ENCODE peak calls at places on chromosomes 7 and 10, in four cellular contexts. C is pancreas, E is neural progenitor cell, H is esophagus squamous epithelium. D is an unnamed sample.

GRCh38 chr10:79094412-79095175 is 25.8 kb downstream of the ZMIZ1 start:
- DNase-seq in C (peak), E (no peak), H (no peak), D (no peak)

GRCh38 chr7:117186218-117186617 is 136.6 kb downstream of the WNT2 start:
- DNase-seq in C (no peak), E (no peak), H (no peak), D (no peak)

GRCh38 chr10:131576341-131577177 is 265.0 kb upstream of the TCERG1L start:
- DNase-seq in C (no peak), E (no peak), H (no peak), D (no peak)

GRCh38 chr7:5767066-5767465 is 14.4 kb downstream of the RNF216 start:
- DNase-seq in C (no peak), E (no peak), H (no peak), D (no peak)

GRCh38 chr10:48406204-48406603 is 99.7 kb downstream of the MAPK8 start:
- DNase-seq in C (no peak), E (peak), H (no peak), D (no peak)

GRCh38 chr7:51162724-51163329 is 153.8 kb downstream of the COBL start:
- DNase-seq in C (peak), E (peak), H (no peak), D (peak)

GRCh38 chr7:99422091-99422624 is 13.4 kb downstream of the BUD31 start:
- DNase-seq in C (no peak), E (no peak), H (no peak), D (no peak)

GRCh38 chr10:3031490-3031889 is 35.9 kb upstream of the PFKP start:
- DNase-seq in C (no peak), E (no peak), H (no peak), D (no peak)

GRCh38 chr10:122706467-122706866 is 6.8 kb upstream of the C10orf120 start:
- DNase-seq in C (no peak), E (no peak), H (no peak), D (no peak)

GRCh38 chr7:152537639-152538038 is 101.8 kb upstream of the KMT2C start:
- DNase-seq in C (no peak), E (no peak), H (no peak), D (no peak)

GRCh38 chr7:126016722-126017121 is 1087.1 kb upstream of the POT1 start:
- DNase-seq in C (no peak), E (no peak), H (no peak), D (no peak)

GRCh38 chr10:43846968-43847367 is 198.3 kb upstream of the ZNF32 start:
- DNase-seq in C (no peak), E (no peak), H (no peak), D (no peak)

GRCh38 chr10:12839941-12840611 is 161.4 kb downstream of the CCDC3 start:
- DNase-seq in C (no peak), E (no peak), H (no peak), D (no peak)

GRCh38 chr10:116767235-116767634 is 24.9 kb upstream of the HSPA12A start:
- DNase-seq in C (no peak), E (no peak), H (no peak), D (no peak)

GRCh38 chr10:132677096-132677904 is 108.6 kb downstream of the NKX6-2 start:
- DNase-seq in C (no peak), E (no peak), H (no peak), D (peak)

GRCh38 chr10:29387269-29387668 is 98.4 kb downstream of the LYZL1 start:
- DNase-seq in C (no peak), E (no peak), H (no peak), D (no peak)

GRCh38 chr7:106840342-106840741 is 24.7 kb upstream of the PIK3CG start:
- DNase-seq in C (no peak), E (peak), H (no peak), D (no peak)